ENCODE peak calls at places on chromosomes 1 and 21, in six cellular contexts. M is transverse colon, F is HFFc6, R is tibial artery, N is AG10803, Y is MCF 10A. C is an unnamed sample.

GRCh38 chr1:111752186-111752585 is 3.5 kb upstream of the DDX20 start:
- DNase-seq in Y (no peak), N (no peak), R (no peak), F (no peak), M (no peak), C (no peak)

GRCh38 chr1:226953175-226953800 is 13.2 kb downstream of the COQ8A start:
- DNase-seq in R (no peak), N (peak), F (no peak), M (no peak), Y (no peak), C (no peak)

GRCh38 chr21:46151989-46152938 is 3.1 kb downstream of the FTCD start:
- DNase-seq in R (peak), F (no peak), Y (no peak), N (no peak), M (no peak), C (no peak)

GRCh38 chr21:32889596-32889995 is 118.0 kb upstream of the PAXBP1 start:
- DNase-seq in N (peak), Y (no peak), R (no peak), F (peak), M (no peak), C (no peak)

GRCh38 chr1:30572192-30572591 is 151.2 kb downstream of the MATN1 start:
- DNase-seq in R (no peak), F (peak), N (peak), M (no peak), Y (peak), C (no peak)

GRCh38 chr1:197799271-197799670 is 24.0 kb upstream of the DENND1B start:
- DNase-seq in M (no peak), R (no peak), Y (peak), F (peak), N (peak), C (no peak)

GRCh38 chr1:109385417-109385816 is 12.3 kb downstream of the SORT1 start:
- DNase-seq in Y (peak), N (no peak), M (peak), F (no peak), R (peak), C (no peak)

GRCh38 chr1:8746554-8746953 is 70.9 kb downstream of the RERE start:
- DNase-seq in Y (peak), N (peak), R (no peak), M (no peak), F (peak), C (no peak)

GRCh38 chr1:7278827-7279752 is 492.0 kb upstream of the VAMP3 start:
- DNase-seq in R (no peak), N (no peak), M (no peak), F (no peak), Y (no peak), C (peak)

GRCh38 chr1:67536957-67537646 is 106.9 kb upstream of the SERBP1 start:
- DNase-seq in N (no peak), M (no peak), Y (no peak), F (no peak), R (no peak), C (no peak)

GRCh38 chr1:51341876-51342496 is 11.6 kb upstream of the TTC39A start:
- DNase-seq in N (no peak), R (no peak), Y (no peak), F (no peak), M (no peak), C (no peak)
- TF ChIP-seq CTCF in N (no peak), R (no peak), Y (no peak), F (peak), M (no peak), C (no peak)

DNA sequence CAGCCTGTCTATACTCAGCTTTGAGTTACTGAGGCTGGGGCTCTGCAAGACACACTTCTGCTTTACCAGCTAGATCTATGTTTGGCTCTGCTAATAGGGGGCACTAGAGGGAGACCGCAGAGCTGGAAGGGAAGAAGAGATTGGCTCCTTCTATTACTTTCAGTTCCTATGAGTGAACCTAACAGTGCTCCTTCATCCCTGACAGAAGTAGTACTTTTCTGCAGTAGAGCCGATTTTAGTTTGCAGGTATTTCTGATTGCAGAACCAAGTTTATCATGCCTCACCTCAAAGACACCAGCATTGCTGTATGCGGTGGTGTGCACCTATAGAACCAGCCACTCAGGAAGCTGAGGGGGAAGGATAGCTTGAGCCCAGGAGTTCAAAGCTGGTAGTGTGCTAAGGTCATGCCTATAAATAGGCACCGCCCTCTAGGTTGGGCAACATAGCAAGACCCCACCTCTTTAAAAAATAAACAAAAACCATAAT is 5.7 kb upstream of the ZDHHC18 start:
- DNase-seq in F (no peak), Y (no peak), N (no peak), M (peak), R (no peak), C (no peak)
- TF ChIP-seq CTCF in F (no peak), Y (no peak), N (no peak), M (no peak), R (no peak), C (no peak)

DNA sequence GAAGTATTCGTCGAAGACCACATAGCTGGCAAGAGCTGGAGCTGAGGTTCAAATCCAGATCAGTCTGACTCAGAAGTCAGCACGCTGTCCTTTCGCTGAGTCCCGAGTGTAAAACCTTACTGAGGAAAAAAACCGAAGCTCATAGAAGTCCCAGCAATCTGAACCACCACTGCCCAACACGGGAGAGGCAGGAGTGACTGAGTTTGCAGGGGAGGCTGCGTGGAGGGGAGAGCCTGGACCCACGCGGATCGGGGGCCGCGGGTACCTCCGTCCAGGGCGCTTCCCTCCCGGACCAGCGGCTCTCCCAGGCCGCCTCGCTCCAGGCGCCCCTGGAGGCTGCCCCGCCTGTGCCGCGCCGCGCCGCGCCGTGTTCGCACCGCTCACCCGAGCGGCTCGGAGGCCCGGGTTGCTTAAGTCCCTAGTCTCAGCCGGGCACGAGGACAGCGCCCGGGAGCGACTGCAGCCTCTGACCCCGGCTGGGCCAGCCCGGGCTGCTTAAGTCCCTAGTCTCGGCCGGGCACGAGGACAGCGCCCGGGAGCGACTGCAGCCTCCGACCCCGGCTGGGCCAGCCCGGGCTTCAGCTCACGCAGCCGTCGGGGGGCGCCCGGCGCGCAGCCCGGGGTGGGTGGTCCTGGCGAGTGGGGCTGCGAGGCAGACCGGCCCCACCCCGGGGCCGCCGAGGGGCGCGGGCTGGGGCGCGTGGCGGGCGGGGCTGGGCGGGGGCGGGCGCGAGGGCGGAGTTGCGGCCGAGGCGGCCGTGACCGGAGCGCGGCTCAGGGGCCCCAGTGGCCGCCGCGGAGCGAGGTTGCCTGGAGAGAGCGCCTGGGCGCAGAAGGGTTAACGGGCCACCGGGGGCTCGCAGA is at the start of gene ADAMTSL4:
- DNase-seq in R (peak), N (peak), Y (peak), M (peak), F (peak), C (peak)
- TF ChIP-seq CTCF in R (peak), N (no peak), Y (peak), M (no peak), F (peak), C (no peak)

GRCh38 chr1:168319691-168320090 is 39.0 kb downstream of the TBX19 start:
- DNase-seq in R (no peak), M (no peak), Y (no peak), N (no peak), F (no peak), C (peak)

GRCh38 chr1:168320149-168320548 is 39.5 kb downstream of the TBX19 start:
- DNase-seq in Y (no peak), N (no peak), M (no peak), F (no peak), R (no peak), C (no peak)

GRCh38 chr1:168320805-168321577 is 40.3 kb downstream of the TBX19 start:
- DNase-seq in F (peak), N (peak), Y (peak), M (no peak), R (peak), C (no peak)

GRCh38 chr1:168324745-168325425 is 44.2 kb downstream of the TBX19 start:
- DNase-seq in R (no peak), F (no peak), M (no peak), N (no peak), Y (no peak), C (no peak)

GRCh38 chr1:168321945-168322344 is 41.3 kb downstream of the TBX19 start:
- DNase-seq in Y (peak), F (peak), R (no peak), N (peak), M (no peak), C (no peak)
- TF ChIP-seq CTCF in Y (peak), F (peak), R (peak), N (peak), M (no peak), C (no peak)

GRCh38 chr1:101109791-101110190 is 84.2 kb upstream of the DPH5 start:
- DNase-seq in Y (no peak), F (no peak), N (no peak), R (no peak), M (no peak), C (no peak)

GRCh38 chr1:101108123-101108522 is 82.5 kb upstream of the DPH5 start:
- DNase-seq in M (no peak), N (no peak), Y (peak), R (no peak), F (no peak), C (no peak)

GRCh38 chr1:101115112-101115511 is 89.5 kb upstream of the DPH5 start:
- DNase-seq in Y (no peak), F (no peak), M (no peak), R (no peak), N (peak), C (no peak)

GRCh38 chr1:101111461-101111860 is 85.9 kb upstream of the DPH5 start:
- DNase-seq in Y (no peak), M (no peak), F (no peak), N (no peak), R (no peak), C (no peak)

GRCh38 chr1:101112051-101112770 is 86.6 kb upstream of the DPH5 start:
- DNase-seq in M (peak), N (no peak), R (peak), F (no peak), Y (no peak), C (no peak)
- TF ChIP-seq CTCF in M (no peak), N (no peak), R (no peak), F (no peak), Y (no peak), C (no peak)

GRCh38 chr1:215056584-215056983 is 26.0 kb upstream of the KCNK2 start:
- DNase-seq in R (no peak), F (peak), Y (no peak), N (peak), M (no peak), C (no peak)
- TF ChIP-seq CTCF in R (no peak), F (no peak), Y (no peak), N (no peak), M (no peak), C (no peak)

DNA sequence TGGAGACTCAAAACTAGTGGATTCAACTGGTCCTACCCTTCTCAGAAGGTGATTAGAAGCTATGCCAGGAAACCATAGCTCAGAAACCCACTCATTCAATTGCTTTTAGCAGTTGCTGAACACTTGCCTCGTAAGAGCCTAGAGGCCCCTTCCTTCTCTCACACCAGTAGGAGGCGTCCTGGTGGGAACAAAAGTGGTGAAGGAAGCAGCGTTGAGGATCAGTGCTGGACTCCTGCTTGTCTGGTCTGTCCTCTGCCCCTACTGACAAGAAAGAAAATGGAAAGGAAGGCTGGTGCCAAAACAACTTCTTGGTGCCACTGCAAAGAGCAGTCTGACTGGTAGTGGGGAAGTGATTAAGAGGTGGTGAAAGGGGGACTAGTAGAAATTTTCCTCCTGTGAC is 269.7 kb downstream of the LMO4 start:
- DNase-seq in R (no peak), M (no peak), N (no peak), Y (no peak), F (no peak), C (no peak)
- TF ChIP-seq CTCF in R (no peak), M (no peak), N (no peak), Y (no peak), F (no peak), C (peak)

DNA sequence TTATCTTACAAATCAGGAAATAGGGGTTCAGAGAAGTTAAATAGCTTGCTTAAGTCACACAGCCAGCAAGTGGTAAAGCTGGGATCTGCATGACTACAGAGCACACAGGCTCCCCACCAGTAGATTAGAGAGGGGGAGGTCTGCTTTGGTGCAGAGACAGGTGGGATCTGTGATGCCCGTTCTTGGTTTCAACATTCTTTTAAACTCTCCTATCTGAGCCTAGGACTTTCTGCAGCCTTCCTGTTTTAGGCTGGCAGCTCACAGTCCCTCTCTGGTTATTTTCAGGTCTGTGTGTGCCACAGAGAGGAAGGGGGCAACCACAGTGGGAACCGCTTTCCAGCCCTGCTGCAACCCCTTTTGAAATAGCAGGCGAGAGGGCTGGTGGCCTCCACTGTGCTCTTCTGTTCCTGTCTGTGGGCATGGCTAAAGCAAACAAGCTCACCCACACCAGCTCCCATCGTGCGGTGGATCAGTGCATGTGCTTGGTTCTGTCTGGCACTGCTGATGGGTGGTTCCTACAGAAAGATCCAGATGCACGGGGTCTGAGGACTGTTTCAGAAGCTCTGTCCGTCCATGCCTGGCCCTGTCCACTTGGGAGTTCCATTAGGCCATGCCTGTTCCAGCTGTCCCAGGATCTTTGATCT is 1.7 kb upstream of the IL6R start:
- DNase-seq in M (peak), F (no peak), Y (no peak), N (no peak), R (no peak), C (no peak)
- TF ChIP-seq CTCF in M (no peak), F (no peak), Y (no peak), N (no peak), R (no peak), C (no peak)

DNA sequence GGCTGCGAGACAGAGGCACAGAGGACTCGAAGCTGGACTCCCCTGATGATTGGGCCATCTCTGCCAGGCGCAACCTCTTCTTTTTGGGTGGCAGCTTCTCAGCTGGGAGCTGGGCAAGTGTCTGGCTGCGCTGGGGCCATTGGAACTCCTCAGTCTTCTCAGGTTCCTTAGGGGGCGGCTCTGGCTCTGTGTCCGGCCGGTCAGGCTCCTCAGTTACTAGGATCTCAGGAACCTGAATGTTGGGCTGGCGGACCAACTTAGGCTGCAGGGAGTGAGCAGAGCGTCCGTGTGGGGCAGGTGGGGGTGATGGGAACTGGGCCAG is 97.5 kb upstream of the EDN2 start:
- DNase-seq in N (no peak), R (no peak), F (no peak), M (no peak), Y (no peak), C (no peak)
- TF ChIP-seq CTCF in N (no peak), R (no peak), F (no peak), M (no peak), Y (no peak), C (no peak)

DNA sequence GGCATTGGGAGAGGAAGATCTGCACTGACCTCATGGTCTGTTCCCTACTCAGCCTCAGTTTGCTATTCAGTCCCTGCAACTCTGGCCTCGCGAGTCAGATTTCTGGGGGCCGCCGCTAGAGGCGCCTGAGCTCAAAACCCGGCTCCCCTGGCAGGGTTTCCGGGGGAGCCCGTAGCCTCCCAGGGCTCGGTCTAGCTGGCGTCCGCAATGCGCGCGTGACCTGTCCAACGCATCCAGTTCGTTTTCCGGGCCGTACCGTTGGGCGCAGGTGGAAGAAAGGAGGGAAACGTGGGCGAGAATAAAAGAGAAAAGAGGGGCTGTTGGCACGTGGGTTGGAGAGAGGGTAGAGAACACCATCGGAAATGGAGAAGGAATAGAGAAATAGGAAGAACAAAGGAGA is at the start of gene ADAM30:
- DNase-seq in Y (no peak), M (no peak), N (no peak), R (no peak), F (no peak), C (no peak)
- TF ChIP-seq CTCF in Y (no peak), M (no peak), N (peak), R (no peak), F (no peak), C (no peak)